ENCODE peak calls at places on chromosomes 12 and 14, in four cellular contexts. P, N, L and M are unnamed samples.

GRCh38 chr14:101564819-101565698 is 3.8 kb downstream of the DIO3 start:
- DNase-seq in P (no peak), N (no peak), L (no peak), M (peak; percentile 76)

GRCh38 chr14:89842852-89843251 is 111.7 kb downstream of the EFCAB11 start:
- DNase-seq in P (no peak), N (no peak), L (no peak), M (no peak)

GRCh38 chr12:88371416-88372183 is 208.7 kb downstream of the KITLG start:
- DNase-seq in P (no peak), N (no peak), L (peak; percentile 23), M (no peak)

GRCh38 chr14:91129261-91129660 is 15.4 kb downstream of the DGLUCY start:
- DNase-seq in P (no peak), N (no peak), L (no peak), M (no peak)

GRCh38 chr12:16454481-16454880 is 107.0 kb downstream of the MGST1 start:
- DNase-seq in P (no peak), N (no peak), L (peak; percentile 7), M (no peak)

GRCh38 chr12:131530041-131530332 is 180.9 kb upstream of the SFSWAP start:
- DNase-seq in P (no peak), N (no peak), L (no peak), M (no peak)

GRCh38 chr14:29925106-29925722 is 2.4 kb downstream of the PRKD1 start:
- DNase-seq in P (no peak), N (no peak), L (peak; percentile 51), M (no peak)

GRCh38 chr12:39581592-39581991 is 38.0 kb downstream of the ABCD2 start:
- DNase-seq in P (no peak), N (no peak), L (no peak), M (no peak)

GRCh38 chr12:76341436-76342030 is 6.7 kb downstream of the BBS10 start:
- DNase-seq in P (no peak), N (no peak), L (peak; percentile 22), M (no peak)

GRCh38 chr14:54976316-54976715 is 50.6 kb downstream of the WDHD1 start:
- DNase-seq in P (no peak), N (no peak), L (peak; percentile 82), M (no peak)

GRCh38 chr14:95516554-95517209 is at the start of gene SYNE3:
- DNase-seq in P (peak; percentile 81), N (peak; percentile 49), L (no peak), M (no peak)

GRCh38 chr12:22121224-22121623 is 75.2 kb downstream of the CMAS start:
- DNase-seq in P (no peak), N (no peak), L (no peak), M (no peak)

GRCh38 chr14:57390806-57391562 is 598 bp downstream of the NAA30 start:
- DNase-seq in P (peak; percentile 78), N (no peak), L (peak; percentile 47), M (peak; percentile 86)

GRCh38 chr12:78210894-78211302 is 380.2 kb downstream of the NAV3 start:
- DNase-seq in P (no peak), N (no peak), L (peak; percentile 87), M (no peak)

GRCh38 chr14:22065372-22065771 is 391.8 kb upstream of the OR4E1 start:
- DNase-seq in P (no peak), N (no peak), L (no peak), M (no peak)

GRCh38 chr12:54997914-54998507 is 13.4 kb upstream of the TESPA1 start:
- DNase-seq in P (no peak), N (no peak), L (no peak), M (no peak)

GRCh38 chr12:117048585-117048904 is 50.7 kb downstream of the TESC start:
- DNase-seq in P (no peak), N (no peak), L (no peak), M (no peak)

GRCh38 chr14:75279739-75280447 is 1.3 kb downstream of the FOS start:
- DNase-seq in P (no peak), N (no peak), L (peak; percentile 34), M (no peak)

GRCh38 chr12:105256921-105257320 is 20.9 kb upstream of the APPL2 start:
- DNase-seq in P (no peak), N (no peak), L (peak; percentile 83), M (no peak)

GRCh38 chr14:83660597-83660996 is 1869.3 kb upstream of the FLRT2 start:
- DNase-seq in P (no peak), N (no peak), L (no peak), M (no peak)

GRCh38 chr12:63865448-63865847 is 20.9 kb downstream of the SRGAP1 start:
- DNase-seq in P (no peak), N (no peak), L (no peak), M (no peak)

GRCh38 chr12:80509781-80510556 is 65.9 kb downstream of the PTPRQ start:
- DNase-seq in P (no peak), N (no peak), L (peak; percentile 82), M (no peak)

GRCh38 chr14:29953501-29953900 is 25.9 kb upstream of the PRKD1 start:
- DNase-seq in P (no peak), N (no peak), L (no peak), M (no peak)

GRCh38 chr12:67472551-67472950 is 176.0 kb upstream of the DYRK2 start:
- DNase-seq in P (no peak), N (no peak), L (no peak), M (no peak)

GRCh38 chr12:3882896-3883564 is 9.8 kb upstream of the PARP11 start:
- DNase-seq in P (no peak), N (no peak), L (peak; percentile 1), M (no peak)

GRCh38 chr12:104658085-104658484 is 201.3 kb downstream of the CHST11 start:
- DNase-seq in P (no peak), N (no peak), L (no peak), M (no peak)

GRCh38 chr12:54723653-54724256 is 75.6 kb upstream of the DCD start:
- DNase-seq in P (no peak), N (no peak), L (no peak), M (no peak)

GRCh38 chr12:132561784-132562156 is 48.6 kb downstream of the LRCOL1 start:
- DNase-seq in P (no peak), N (no peak), L (no peak), M (no peak)